ENCODE peak calls at places on chromosomes 7 and 10, in ten cellular contexts. K is adrenal gland, B is H7, I is KBM-7, F is cardiac septum, Y is NCI-H774, N is BJ, M is amniotic stem cell, V is A549, X is GM12864. D is an unnamed sample.

GRCh38 chr10:119522747-119523426 is 19.6 kb downstream of the RGS10 start:
- DNase-seq in K (peak; percentile 49), B (peak; percentile 18), I (no peak), F (no peak), Y (no peak), N (no peak), M (no peak), V (no peak), X (no peak), D (no peak)

GRCh38 chr10:102384606-102385429 is 10.7 kb upstream of the NFKB2 start:
- DNase-seq in K (no peak), B (no peak), I (peak; percentile 24), F (no peak), Y (no peak), N (no peak), M (no peak), V (no peak), X (no peak), D (no peak)

GRCh38 chr10:100567826-100568225 is 32.1 kb downstream of the HIF1AN start:
- DNase-seq in K (no peak), B (peak; percentile 43), I (no peak), F (no peak), Y (no peak), N (no peak), M (no peak), V (no peak), X (no peak), D (no peak)

GRCh38 chr10:87590705-87591588 is 68.7 kb upstream of the PAPSS2 start:
- DNase-seq in K (no peak), B (no peak), I (no peak), F (no peak), Y (no peak), N (no peak), M (no peak), V (peak; percentile 48), X (no peak), D (no peak)

GRCh38 chr10:117441812-117442443 is 66.7 kb upstream of the PDZD8 start:
- DNase-seq in K (no peak), B (no peak), I (peak; percentile 43), F (no peak), Y (no peak), N (peak; percentile 46), M (no peak), V (peak; percentile 45), X (no peak), D (no peak)

GRCh38 chr10:27663611-27664010 is 82.0 kb downstream of the MKX start:
- DNase-seq in K (no peak), B (no peak), I (no peak), F (no peak), Y (no peak), N (no peak), M (no peak), V (no peak), X (no peak), D (no peak)

GRCh38 chr10:48765039-48765438 is 80.4 kb downstream of the WDFY4 start:
- DNase-seq in K (no peak), B (no peak), I (no peak), F (no peak), Y (no peak), N (no peak), M (no peak), V (no peak), X (no peak), D (no peak)

GRCh38 chr7:50854831-50855230 is 72.1 kb upstream of the GRB10 start:
- DNase-seq in K (no peak), B (no peak), I (no peak), F (no peak), Y (no peak), N (no peak), M (no peak), V (no peak), X (no peak), D (no peak)

GRCh38 chr10:2081501-2081900 is 344.2 kb upstream of the ADARB2 start:
- DNase-seq in K (no peak), B (peak; percentile 78), I (no peak), F (no peak), Y (no peak), N (no peak), M (no peak), V (peak; percentile 1), X (no peak), D (no peak)

GRCh38 chr10:100153239-100153840 is 32.5 kb downstream of the ERLIN1 start:
- DNase-seq in K (no peak), B (no peak), I (no peak), F (no peak), Y (no peak), N (no peak), M (no peak), V (no peak), X (no peak), D (no peak)

GRCh38 chr7:73520673-73521635 is 1.1 kb downstream of the BAZ1B start:
- DNase-seq in K (peak; percentile 36), B (peak; percentile 68), I (peak; percentile 58), F (no peak), Y (no peak), N (no peak), M (no peak), V (peak; percentile 21), X (no peak), D (no peak)

GRCh38 chr7:132102426-132102825 is 473.8 kb downstream of the PLXNA4 start:
- DNase-seq in K (no peak), B (no peak), I (no peak), F (no peak), Y (no peak), N (no peak), M (no peak), V (no peak), X (no peak), D (no peak)

GRCh38 chr10:113015201-113015600 is 65.2 kb downstream of the TCF7L2 start:
- DNase-seq in K (no peak), B (peak; percentile 21), I (no peak), F (no peak), Y (peak; percentile 14), N (no peak), M (no peak), V (no peak), X (no peak), D (no peak)

GRCh38 chr10:132237871-132238270 is 51.1 kb downstream of the DPYSL4 start:
- DNase-seq in K (no peak), B (no peak), I (no peak), F (no peak), Y (no peak), N (no peak), M (no peak), V (no peak), X (no peak), D (no peak)

GRCh38 chr10:17643339-17643754 is 604 bp upstream of the STAM start:
- DNase-seq in K (peak; percentile 85), B (peak; percentile 66), I (no peak), F (peak; percentile 85), Y (peak; percentile 79), N (no peak), M (peak; percentile 75), V (peak; percentile 87), X (no peak), D (no peak)

GRCh38 chr7:123122951-123123350 is 76.8 kb downstream of the SLC13A1 start:
- DNase-seq in K (no peak), B (no peak), I (no peak), F (no peak), Y (no peak), N (no peak), M (no peak), V (no peak), X (no peak), D (no peak)

GRCh38 chr10:113618338-113618737 is 45.5 kb downstream of the NRAP start:
- DNase-seq in K (no peak), B (no peak), I (no peak), F (no peak), Y (no peak), N (no peak), M (no peak), V (no peak), X (no peak), D (no peak)

GRCh38 chr10:69503001-69503895 is 52.0 kb downstream of the TSPAN15 start:
- DNase-seq in K (no peak), B (peak; percentile 32), I (no peak), F (no peak), Y (no peak), N (no peak), M (no peak), V (no peak), X (no peak), D (no peak)

GRCh38 chr10:78899098-78899754 is 169.5 kb upstream of the ZMIZ1 start:
- DNase-seq in K (no peak), B (no peak), I (no peak), F (peak; percentile 66), Y (no peak), N (no peak), M (no peak), V (no peak), X (no peak), D (no peak)

GRCh38 chr7:143384148-143384547 is 3.0 kb downstream of the ZYX start:
- DNase-seq in K (no peak), B (no peak), I (no peak), F (no peak), Y (no peak), N (no peak), M (no peak), V (no peak), X (no peak), D (no peak)

GRCh38 chr7:118312966-118313365 is 88.5 kb downstream of the ANKRD7 start:
- DNase-seq in K (no peak), B (no peak), I (no peak), F (no peak), Y (no peak), N (no peak), M (no peak), V (no peak), X (no peak), D (no peak)

GRCh38 chr7:142894112-142894835 is 8.7 kb upstream of the TRPV6 start:
- DNase-seq in K (peak; percentile 9), B (no peak), I (no peak), F (peak; percentile 41), Y (no peak), N (no peak), M (no peak), V (no peak), X (no peak), D (no peak)

GRCh38 chr10:43376046-43376635 is 4.7 kb downstream of the FXYD4 start:
- DNase-seq in K (no peak), B (no peak), I (no peak), F (peak; percentile 53), Y (no peak), N (no peak), M (no peak), V (no peak), X (no peak), D (no peak)

GRCh38 chr10:118742787-118743186 is 12.0 kb downstream of the CACUL1 start:
- DNase-seq in K (no peak), B (no peak), I (no peak), F (no peak), Y (no peak), N (no peak), M (no peak), V (no peak), X (no peak), D (no peak)

GRCh38 chr10:14146005-14146404 is 184.7 kb downstream of the FRMD4A start:
- DNase-seq in K (no peak), B (no peak), I (no peak), F (no peak), Y (no peak), N (peak; percentile 54), M (peak; percentile 3), V (no peak), X (no peak), D (no peak)

GRCh38 chr10:30709700-30710358 is 80.3 kb upstream of the LYZL2 start:
- DNase-seq in K (no peak), B (no peak), I (no peak), F (no peak), Y (no peak), N (no peak), M (no peak), V (no peak), X (no peak), D (no peak)

GRCh38 chr10:98267894-98268693 is at the start of gene LOXL4:
- DNase-seq in K (peak; percentile 33), B (peak; percentile 91), I (peak; percentile 50), F (no peak), Y (peak; percentile 8), N (no peak), M (no peak), V (peak; percentile 21), X (no peak), D (no peak)

GRCh38 chr7:135981958-135982646 is 4.9 kb upstream of the MTPN start:
- DNase-seq in K (no peak), B (no peak), I (no peak), F (no peak), Y (no peak), N (no peak), M (no peak), V (no peak), X (no peak), D (no peak)